ENCODE peak calls at places on chromosome 20, in eight cellular contexts. S, G, R, D, W, N, J and Q are unnamed samples.

GRCh38 chr20:438581-439469 is 23.5 kb downstream of the TBC1D20 start:
- DNase-seq in S (peak), G (no peak), R (no peak), D (no peak), W (no peak), N (peak), J (no peak), Q (peak)

GRCh38 chr20:13671500-13672288 is 33.0 kb upstream of the TASP1 start:
- DNase-seq in S (no peak), G (peak), R (peak), D (peak), W (no peak), N (peak), J (peak), Q (no peak)

GRCh38 chr20:42553374-42553773 is 636.3 kb downstream of the PTPRT start:
- DNase-seq in S (no peak), G (no peak), R (no peak), D (no peak), W (no peak), N (no peak), J (no peak), Q (no peak)

GRCh38 chr20:24783631-24784492 is 165.2 kb upstream of the CST7 start:
- DNase-seq in S (peak), G (no peak), R (no peak), D (no peak), W (no peak), N (no peak), J (no peak), Q (no peak)

GRCh38 chr20:61320617-61321200 is 68.6 kb downstream of the CDH4 start:
- DNase-seq in S (no peak), G (no peak), R (no peak), D (no peak), W (no peak), N (no peak), J (no peak), Q (no peak)

GRCh38 chr20:62666736-62667529 is 24.6 kb downstream of the SLCO4A1 start:
- DNase-seq in S (peak), G (no peak), R (no peak), D (peak), W (no peak), N (peak), J (peak), Q (peak)

GRCh38 chr20:61668771-61669503 is 396.7 kb downstream of the TAF4 start:
- DNase-seq in S (no peak), G (no peak), R (no peak), D (no peak), W (no peak), N (no peak), J (no peak), Q (no peak)

GRCh38 chr20:62487564-62488086 is 11.8 kb upstream of the GATA5 start:
- DNase-seq in S (peak), G (no peak), R (no peak), D (no peak), W (no peak), N (no peak), J (no peak), Q (no peak)

GRCh38 chr20:59165389-59165785 is 1.8 kb downstream of the ZNF831 start:
- DNase-seq in S (no peak), G (no peak), R (no peak), D (no peak), W (no peak), N (no peak), J (no peak), Q (no peak)

GRCh38 chr20:50799890-50800550 is 5.2 kb downstream of the BCAS4 start:
- DNase-seq in S (no peak), G (no peak), R (no peak), D (no peak), W (no peak), N (no peak), J (no peak), Q (no peak)

GRCh38 chr20:45405566-45406259 is 2.4 kb upstream of the DBNDD2 start:
- DNase-seq in S (no peak), G (no peak), R (peak), D (no peak), W (no peak), N (no peak), J (peak), Q (no peak)

GRCh38 chr20:25601659-25602058 is 16.3 kb upstream of the NINL start:
- DNase-seq in S (no peak), G (no peak), R (no peak), D (no peak), W (no peak), N (no peak), J (no peak), Q (no peak)

GRCh38 chr20:38017959-38018358 is 15.3 kb downstream of the TTI1 start:
- DNase-seq in S (no peak), G (no peak), R (no peak), D (no peak), W (no peak), N (no peak), J (no peak), Q (no peak)

GRCh38 chr20:46897471-46897870 is 2.8 kb downstream of the EYA2 start:
- DNase-seq in S (no peak), G (no peak), R (no peak), D (no peak), W (no peak), N (no peak), J (no peak), Q (no peak)

GRCh38 chr20:48051810-48052491 is 266.7 kb upstream of the SULF2 start:
- DNase-seq in S (no peak), G (peak), R (no peak), D (peak), W (no peak), N (peak), J (no peak), Q (no peak)

GRCh38 chr20:4563534-4563933 is 158.2 kb upstream of the PRND start:
- DNase-seq in S (no peak), G (peak), R (no peak), D (peak), W (peak), N (peak), J (no peak), Q (no peak)

GRCh38 chr20:62197801-62198200 is 15.0 kb downstream of the MTG2 start:
- DNase-seq in S (no peak), G (no peak), R (no peak), D (no peak), W (no peak), N (no peak), J (no peak), Q (no peak)

GRCh38 chr20:19757973-19758887 is at the start of gene RIN2:
- DNase-seq in S (peak), G (peak), R (peak), D (peak), W (peak), N (peak), J (peak), Q (peak)

GRCh38 chr20:19712737-19713260 is 45.3 kb upstream of the RIN2 start:
- DNase-seq in S (no peak), G (no peak), R (no peak), D (no peak), W (no peak), N (no peak), J (no peak), Q (no peak)

GRCh38 chr20:25328954-25329498 is 61.6 kb downstream of the ABHD12 start:
- DNase-seq in S (no peak), G (no peak), R (no peak), D (no peak), W (no peak), N (no peak), J (no peak), Q (no peak)

GRCh38 chr20:63260521-63260920 is 6.3 kb upstream of the NKAIN4 start:
- DNase-seq in S (no peak), G (no peak), R (no peak), D (no peak), W (no peak), N (no peak), J (no peak), Q (no peak)

GRCh38 chr20:48336647-48337046 is 491.2 kb downstream of the PREX1 start:
- DNase-seq in S (no peak), G (no peak), R (no peak), D (no peak), W (no peak), N (no peak), J (no peak), Q (no peak)

GRCh38 chr20:63322923-63323253 is 29.9 kb downstream of the COL20A1 start:
- DNase-seq in S (no peak), G (no peak), R (no peak), D (no peak), W (no peak), N (no peak), J (no peak), Q (no peak)

DNA sequence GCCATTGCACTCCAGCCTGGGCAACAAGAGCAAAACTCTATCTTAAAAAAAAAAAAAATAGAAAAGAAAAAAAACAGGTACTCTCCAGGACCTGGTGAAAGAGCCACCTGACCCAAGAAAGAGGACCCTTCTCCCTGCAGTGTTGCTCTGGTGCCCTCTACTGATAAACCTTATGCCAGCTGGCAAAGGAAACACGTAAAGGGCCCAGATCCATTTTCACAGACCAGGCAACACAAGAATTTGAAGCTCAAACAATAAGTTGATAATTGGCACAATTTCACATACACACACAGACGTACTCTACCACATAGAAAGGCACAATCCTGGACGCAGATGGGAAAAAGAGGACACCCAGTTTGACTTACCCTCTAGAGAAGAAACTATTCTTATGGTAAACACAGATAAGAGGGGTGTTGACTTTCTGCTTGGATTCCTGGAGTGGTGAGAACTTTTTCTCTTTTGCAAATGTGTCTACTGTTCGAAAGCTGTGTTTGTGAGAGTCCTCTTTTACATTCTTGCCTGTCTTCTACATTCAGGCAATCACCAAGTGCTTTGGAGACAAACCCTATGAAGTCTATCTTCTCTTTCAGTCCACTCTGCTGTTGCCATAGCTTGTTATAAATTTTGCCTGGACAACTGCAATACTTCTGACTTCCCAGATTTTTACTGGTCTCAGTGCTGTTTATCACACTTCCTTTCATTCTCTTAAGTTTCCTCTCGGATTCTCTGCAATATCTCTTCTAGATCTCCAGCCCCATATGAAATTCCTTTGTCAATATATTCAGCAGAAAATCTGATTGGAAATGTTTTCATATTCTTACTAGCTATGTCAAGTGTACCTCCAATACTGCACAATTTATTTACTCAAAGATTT is 6.4 kb upstream of the SNRPB start:
- DNase-seq in S (no peak), G (no peak), R (no peak), D (no peak), W (no peak), N (no peak), J (no peak), Q (no peak)
- TF ChIP-seq CTCF in S (peak), G (peak), R (no peak), D (no peak), W (no peak), N (no peak), J (no peak), Q (no peak)

GRCh38 chr20:49677777-49678758 is 35.6 kb downstream of the B4GALT5 start:
- DNase-seq in S (peak), G (no peak), R (no peak), D (no peak), W (no peak), N (no peak), J (no peak), Q (no peak)

GRCh38 chr20:49674383-49675352 is 39.0 kb downstream of the B4GALT5 start:
- DNase-seq in S (no peak), G (peak), R (no peak), D (peak), W (no peak), N (peak), J (no peak), Q (no peak)

GRCh38 chr20:49676581-49677291 is 36.9 kb downstream of the B4GALT5 start:
- DNase-seq in S (peak), G (peak), R (no peak), D (peak), W (no peak), N (peak), J (no peak), Q (no peak)

GRCh38 chr20:49672109-49672681 is 41.5 kb downstream of the B4GALT5 start:
- DNase-seq in S (no peak), G (no peak), R (no peak), D (no peak), W (no peak), N (no peak), J (no peak), Q (no peak)

GRCh38 chr20:49675368-49676151 is 38.1 kb downstream of the B4GALT5 start:
- DNase-seq in S (no peak), G (no peak), R (no peak), D (no peak), W (no peak), N (no peak), J (no peak), Q (no peak)
- H3K4me3 ChIP-seq in S (no peak), G (no peak), R (no peak), D (no peak), W (no peak), N (no peak), J (no peak), Q (no peak)

DNA sequence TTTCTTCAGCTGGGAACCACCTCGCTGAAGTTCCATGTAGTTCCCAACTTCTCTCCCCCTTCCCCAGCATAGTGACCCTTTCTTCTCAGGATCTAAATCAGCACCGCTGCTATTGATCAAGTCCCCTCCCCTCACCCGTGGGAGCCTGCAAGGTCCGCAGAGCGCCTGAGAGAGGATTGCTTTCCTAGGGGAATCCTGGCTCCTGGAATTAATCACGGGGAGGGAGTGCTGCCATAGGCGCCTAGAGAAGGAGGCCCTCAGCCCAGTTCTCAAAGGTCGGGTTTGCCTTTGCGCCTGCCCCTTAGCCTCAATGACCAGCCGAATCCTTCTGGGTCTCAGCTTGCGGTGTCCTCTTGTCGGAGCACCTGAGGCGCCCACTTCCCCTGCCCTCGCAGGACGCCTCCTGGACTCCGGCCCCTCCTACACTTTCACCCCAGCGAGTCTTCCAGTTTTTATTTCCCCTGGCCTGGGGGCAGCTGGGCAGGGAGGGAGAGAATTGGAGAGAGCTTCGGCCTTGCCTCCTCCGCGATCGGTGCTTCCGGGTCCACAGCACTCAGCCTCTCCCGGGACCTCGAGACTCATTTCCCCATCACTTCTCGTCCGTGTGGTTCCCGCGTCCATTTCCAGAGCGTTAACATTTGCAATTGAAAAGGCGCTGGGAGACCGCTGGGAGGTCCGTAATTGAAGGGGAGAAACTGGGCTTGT is 3.1 kb upstream of the NKX2-2 start:
- DNase-seq in S (no peak), G (no peak), R (no peak), D (no peak), W (no peak), N (no peak), J (no peak), Q (no peak)
- TF ChIP-seq CTCF in S (no peak), G (no peak), R (no peak), D (no peak), W (no peak), N (no peak), J (no peak), Q (no peak)

DNA sequence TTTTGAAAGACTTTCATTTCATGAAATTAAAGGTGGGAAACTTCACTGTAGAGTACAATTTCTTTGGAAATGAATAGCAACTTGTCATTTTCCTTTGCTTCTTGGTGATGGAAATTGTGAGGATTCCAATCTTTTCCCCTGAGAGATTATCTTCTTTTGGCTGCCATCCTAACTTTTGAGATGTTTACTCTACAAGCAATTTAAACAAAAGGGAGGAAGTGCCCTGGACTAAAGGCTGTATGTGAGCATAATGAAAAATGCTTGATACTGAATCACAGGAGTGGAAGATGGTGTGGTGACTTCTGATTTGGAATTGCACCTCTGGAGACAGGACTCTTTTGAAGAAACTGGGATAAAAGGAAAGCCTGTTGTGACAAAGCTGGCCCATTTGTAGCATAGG is 43.1 kb upstream of the JAG1 start:
- DNase-seq in S (no peak), G (peak), R (no peak), D (no peak), W (no peak), N (no peak), J (no peak), Q (no peak)
- H3K4me3 ChIP-seq in S (no peak), G (no peak), R (no peak), D (no peak), W (no peak), N (no peak), J (no peak), Q (no peak)

GRCh38 chr20:36886859-36887778 is 11.2 kb downstream of the TLDC2 start:
- DNase-seq in S (peak), G (peak), R (peak), D (peak), W (peak), N (peak), J (peak), Q (peak)

GRCh38 chr20:36883972-36884535 is 8.1 kb downstream of the TLDC2 start:
- DNase-seq in S (no peak), G (no peak), R (no peak), D (no peak), W (no peak), N (no peak), J (no peak), Q (no peak)

GRCh38 chr20:36887779-36888133 is 11.8 kb downstream of the TLDC2 start:
- DNase-seq in S (no peak), G (peak), R (no peak), D (no peak), W (no peak), N (peak), J (no peak), Q (no peak)

GRCh38 chr20:36881888-36882287 is 6.0 kb downstream of the TLDC2 start:
- DNase-seq in S (no peak), G (peak), R (no peak), D (peak), W (no peak), N (no peak), J (no peak), Q (no peak)

DNA sequence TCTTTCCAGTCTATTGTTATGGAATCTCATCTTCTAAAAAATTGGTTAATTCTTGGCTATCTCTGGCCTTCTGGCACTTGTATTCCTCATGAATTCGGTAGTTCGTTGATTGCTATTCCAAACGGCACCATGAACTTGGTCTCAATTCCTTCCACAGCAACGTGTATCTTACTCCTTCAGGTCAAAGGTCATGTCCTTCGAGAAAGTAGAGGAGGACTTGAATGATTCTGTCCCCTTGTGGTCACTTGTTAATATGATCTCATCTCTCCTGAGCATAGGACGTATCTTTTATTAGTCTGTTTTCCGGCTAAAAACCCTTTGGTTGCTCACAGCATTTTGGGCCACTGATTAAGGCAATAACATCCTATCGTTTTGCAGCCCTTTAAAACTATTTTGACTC is 9.4 kb downstream of the TLDC2 start:
- DNase-seq in S (no peak), G (peak), R (no peak), D (no peak), W (no peak), N (no peak), J (no peak), Q (no peak)
- TF ChIP-seq CTCF in S (peak), G (no peak), R (no peak), D (no peak), W (peak), N (peak), J (peak), Q (no peak)

GRCh38 chr20:10666221-10667076 is 7.3 kb downstream of the JAG1 start:
- DNase-seq in S (no peak), G (no peak), R (no peak), D (no peak), W (no peak), N (no peak), J (no peak), Q (no peak)
- H3K4me3 ChIP-seq in S (no peak), G (no peak), R (no peak), D (peak), W (no peak), N (no peak), J (peak), Q (peak)

GRCh38 chr20:31440012-31440659 is at the start of gene DEFB123:
- DNase-seq in S (no peak), G (no peak), R (no peak), D (no peak), W (no peak), N (no peak), J (no peak), Q (no peak)
- TF ChIP-seq CTCF in S (no peak), G (peak), R (no peak), D (peak), W (no peak), N (no peak), J (no peak), Q (no peak)